ENCODE peak calls at places on chromosomes 1 and 21, in ten cellular contexts. T is neuronal stem cell; Q is DMS53; N is iris pigment epithelial cell; M is EL; Y is GM23248; C is SHP77; L is activated CD4-positive, alpha-beta T cell treated with anti-CD3 and anti-CD28 coated beads for 48 hours; B is BJ; U is mesenchymal stem cell. P is an unnamed sample.

GRCh38 chr1:51690285-51690961 is 73.5 kb downstream of the OSBPL9 start:
- DNase-seq in C (peak; percentile 78), T (no peak), M (peak; percentile 33), N (peak; percentile 95), L (no peak), U (peak; percentile 77), Y (peak; percentile 85), Q (peak; percentile 97), B (peak; percentile 36), P (peak; percentile 48)

GRCh38 chr1:6414443-6414844 is 5.3 kb downstream of the HES2 start:
- DNase-seq in L (peak; percentile 69), U (peak; percentile 65), N (peak; percentile 72), C (peak; percentile 64), Q (peak; percentile 24), B (no peak), Y (peak; percentile 74), T (no peak), M (peak; percentile 70), P (peak; percentile 78)

GRCh38 chr1:88973520-88974137 is 18.8 kb downstream of the KYAT3 start:
- DNase-seq in L (no peak), M (peak; percentile 57), C (peak; percentile 22), U (peak; percentile 64), B (no peak), N (peak; percentile 51), Y (peak; percentile 61), T (no peak), Q (peak; percentile 73), P (peak; percentile 22)

GRCh38 chr1:97845805-97846204 is 75.0 kb downstream of the DPYD start:
- DNase-seq in B (no peak), U (no peak), L (no peak), C (no peak), Q (no peak), M (no peak), T (no peak), Y (no peak), N (no peak), P (no peak)

GRCh38 chr1:41619511-41620364 is 135.3 kb upstream of the EDN2 start:
- DNase-seq in B (no peak), N (no peak), L (no peak), Y (no peak), Q (no peak), U (no peak), M (no peak), T (no peak), C (no peak), P (no peak)

GRCh38 chr1:89047734-89048133 is 17.3 kb downstream of the GBP1 start:
- DNase-seq in Y (peak; percentile 19), U (no peak), Q (no peak), B (no peak), C (no peak), T (no peak), M (no peak), N (peak; percentile 58), L (no peak), P (no peak)

GRCh38 chr1:75203415-75204277 is 69.5 kb downstream of the LHX8 start:
- DNase-seq in Q (peak; percentile 77), M (peak; percentile 21), N (peak; percentile 46), B (peak; percentile 9), L (no peak), U (peak; percentile 66), C (peak; percentile 18), Y (peak; percentile 74), T (peak; percentile 50), P (peak; percentile 67)

GRCh38 chr21:21085206-21085605 is 87.0 kb downstream of the NCAM2 start:
- DNase-seq in Q (no peak), N (no peak), T (no peak), B (no peak), L (no peak), U (no peak), Y (no peak), C (no peak), M (no peak), P (no peak)

GRCh38 chr21:34031835-34032370 is 41.5 kb upstream of the MRPS6 start:
- DNase-seq in B (no peak), Q (no peak), U (no peak), C (peak; percentile 66), L (peak; percentile 43), N (no peak), M (no peak), T (no peak), Y (no peak), P (no peak)

GRCh38 chr1:39907532-39908453 is 6.1 kb upstream of the MYCL start:
- DNase-seq in N (no peak), U (no peak), C (no peak), Y (no peak), L (no peak), M (no peak), Q (no peak), B (no peak), T (no peak), P (no peak)

GRCh38 chr1:109985251-109986053 is 887 bp downstream of the AHCYL1 start:
- DNase-seq in M (no peak), T (no peak), L (peak; percentile 15), B (no peak), Q (peak; percentile 64), U (no peak), C (no peak), Y (peak; percentile 44), N (no peak), P (no peak)